ENCODE peak calls at places on chromosomes 5 and 9, in ten cellular contexts. One of them, this sample, is unnamed.

GRCh38 chr5:176788091-176788490 is 22.3 kb upstream of the UNC5A start:
- DNase-seq in T-helper 2 cell: no peak
- DNase-seq in iris pigment epithelial cell: no peak
- DNase-seq in cardiac septum: no peak
- DNase-seq in naive thymus-derived CD8-positive, alpha-beta T cell: no peak
- DNase-seq in skeletal muscle cell: no peak
- DNase-seq in activated CD4-positive, alpha-beta T cell treated with anti-CD3 and anti-CD28 coated beads for 24 hours: no peak
- DNase-seq in occipital lobe: no peak
- DNase-seq in endothelial cell: no peak
- DNase-seq in EH: no peak
- DNase-seq in this sample: no peak

GRCh38 chr5:150632305-150633160 is 7.9 kb upstream of the SYNPO start:
- DNase-seq in T-helper 2 cell: no peak
- DNase-seq in iris pigment epithelial cell: peak; percentile 69
- DNase-seq in cardiac septum: no peak
- DNase-seq in naive thymus-derived CD8-positive, alpha-beta T cell: no peak
- DNase-seq in skeletal muscle cell: peak; percentile 39
- DNase-seq in activated CD4-positive, alpha-beta T cell treated with anti-CD3 and anti-CD28 coated beads for 24 hours: no peak
- DNase-seq in occipital lobe: no peak
- DNase-seq in endothelial cell: no peak
- DNase-seq in EH: peak; percentile 71
- DNase-seq in this sample: no peak

GRCh38 chr9:20083417-20083816 is 294.6 kb upstream of the SLC24A2 start:
- DNase-seq in T-helper 2 cell: no peak
- DNase-seq in iris pigment epithelial cell: no peak
- DNase-seq in cardiac septum: no peak
- DNase-seq in naive thymus-derived CD8-positive, alpha-beta T cell: no peak
- DNase-seq in skeletal muscle cell: no peak
- DNase-seq in activated CD4-positive, alpha-beta T cell treated with anti-CD3 and anti-CD28 coated beads for 24 hours: no peak
- DNase-seq in occipital lobe: no peak
- DNase-seq in endothelial cell: no peak
- DNase-seq in EH: no peak
- DNase-seq in this sample: no peak

GRCh38 chr5:7446913-7447312 is 51.0 kb downstream of the ADCY2 start:
- DNase-seq in T-helper 2 cell: no peak
- DNase-seq in iris pigment epithelial cell: no peak
- DNase-seq in cardiac septum: no peak
- DNase-seq in naive thymus-derived CD8-positive, alpha-beta T cell: no peak
- DNase-seq in skeletal muscle cell: no peak
- DNase-seq in activated CD4-positive, alpha-beta T cell treated with anti-CD3 and anti-CD28 coated beads for 24 hours: no peak
- DNase-seq in occipital lobe: no peak
- DNase-seq in endothelial cell: no peak
- DNase-seq in EH: no peak
- DNase-seq in this sample: no peak

GRCh38 chr9:98538626-98539031 is 170.1 kb downstream of the GABBR2 start:
- DNase-seq in T-helper 2 cell: no peak
- DNase-seq in iris pigment epithelial cell: no peak
- DNase-seq in cardiac septum: no peak
- DNase-seq in naive thymus-derived CD8-positive, alpha-beta T cell: no peak
- DNase-seq in skeletal muscle cell: no peak
- DNase-seq in activated CD4-positive, alpha-beta T cell treated with anti-CD3 and anti-CD28 coated beads for 24 hours: no peak
- DNase-seq in occipital lobe: no peak
- DNase-seq in endothelial cell: no peak
- DNase-seq in EH: peak; percentile 61
- DNase-seq in this sample: no peak

GRCh38 chr5:55821731-55822512 is 29.2 kb upstream of the IL31RA start:
- DNase-seq in T-helper 2 cell: no peak
- DNase-seq in iris pigment epithelial cell: peak; percentile 30
- DNase-seq in cardiac septum: no peak
- DNase-seq in naive thymus-derived CD8-positive, alpha-beta T cell: no peak
- DNase-seq in skeletal muscle cell: no peak
- DNase-seq in activated CD4-positive, alpha-beta T cell treated with anti-CD3 and anti-CD28 coated beads for 24 hours: no peak
- DNase-seq in occipital lobe: no peak
- DNase-seq in endothelial cell: peak; percentile 30
- DNase-seq in EH: peak; percentile 3
- DNase-seq in this sample: no peak

GRCh38 chr5:153659337-153659736 is 168.9 kb downstream of the GRIA1 start:
- DNase-seq in T-helper 2 cell: no peak
- DNase-seq in iris pigment epithelial cell: peak; percentile 90
- DNase-seq in cardiac septum: no peak
- DNase-seq in naive thymus-derived CD8-positive, alpha-beta T cell: no peak
- DNase-seq in skeletal muscle cell: peak; percentile 36
- DNase-seq in activated CD4-positive, alpha-beta T cell treated with anti-CD3 and anti-CD28 coated beads for 24 hours: no peak
- DNase-seq in occipital lobe: no peak
- DNase-seq in endothelial cell: no peak
- DNase-seq in EH: peak; percentile 87
- DNase-seq in this sample: no peak

GRCh38 chr5:1815881-1816292 is 14.7 kb downstream of the NDUFS6 start:
- DNase-seq in T-helper 2 cell: no peak
- DNase-seq in iris pigment epithelial cell: no peak
- DNase-seq in cardiac septum: peak; percentile 73
- DNase-seq in naive thymus-derived CD8-positive, alpha-beta T cell: no peak
- DNase-seq in skeletal muscle cell: no peak
- DNase-seq in activated CD4-positive, alpha-beta T cell treated with anti-CD3 and anti-CD28 coated beads for 24 hours: no peak
- DNase-seq in occipital lobe: no peak
- DNase-seq in endothelial cell: no peak
- DNase-seq in EH: no peak
- DNase-seq in this sample: peak; percentile 60

GRCh38 chr5:133756756-133757155 is 144.4 kb upstream of the FSTL4 start:
- DNase-seq in T-helper 2 cell: no peak
- DNase-seq in iris pigment epithelial cell: no peak
- DNase-seq in cardiac septum: no peak
- DNase-seq in naive thymus-derived CD8-positive, alpha-beta T cell: no peak
- DNase-seq in skeletal muscle cell: no peak
- DNase-seq in activated CD4-positive, alpha-beta T cell treated with anti-CD3 and anti-CD28 coated beads for 24 hours: no peak
- DNase-seq in occipital lobe: no peak
- DNase-seq in endothelial cell: no peak
- DNase-seq in EH: no peak
- DNase-seq in this sample: no peak

GRCh38 chr5:170427672-170428236 is 38.6 kb upstream of the KCNMB1 start:
- DNase-seq in T-helper 2 cell: no peak
- DNase-seq in iris pigment epithelial cell: no peak
- DNase-seq in cardiac septum: peak; percentile 64
- DNase-seq in naive thymus-derived CD8-positive, alpha-beta T cell: no peak
- DNase-seq in skeletal muscle cell: peak; percentile 20
- DNase-seq in activated CD4-positive, alpha-beta T cell treated with anti-CD3 and anti-CD28 coated beads for 24 hours: no peak
- DNase-seq in occipital lobe: no peak
- DNase-seq in endothelial cell: no peak
- DNase-seq in EH: peak; percentile 12
- DNase-seq in this sample: peak; percentile 76

GRCh38 chr9:25703826-25704357 is 25.6 kb upstream of the TUSC1 start:
- DNase-seq in T-helper 2 cell: no peak
- DNase-seq in iris pigment epithelial cell: no peak
- DNase-seq in cardiac septum: no peak
- DNase-seq in naive thymus-derived CD8-positive, alpha-beta T cell: no peak
- DNase-seq in skeletal muscle cell: peak; percentile 25
- DNase-seq in activated CD4-positive, alpha-beta T cell treated with anti-CD3 and anti-CD28 coated beads for 24 hours: no peak
- DNase-seq in occipital lobe: no peak
- DNase-seq in endothelial cell: no peak
- DNase-seq in EH: peak; percentile 21
- DNase-seq in this sample: no peak

GRCh38 chr5:64165500-64166200 is at the start of gene RNF180:
- DNase-seq in T-helper 2 cell: no peak
- DNase-seq in iris pigment epithelial cell: peak; percentile 9
- DNase-seq in cardiac septum: no peak
- DNase-seq in naive thymus-derived CD8-positive, alpha-beta T cell: no peak
- DNase-seq in skeletal muscle cell: peak; percentile 5
- DNase-seq in activated CD4-positive, alpha-beta T cell treated with anti-CD3 and anti-CD28 coated beads for 24 hours: no peak
- DNase-seq in occipital lobe: peak; percentile 44
- DNase-seq in endothelial cell: peak; percentile 73
- DNase-seq in EH: peak; percentile 69
- DNase-seq in this sample: peak; percentile 85

GRCh38 chr5:92800360-92800759 is 780.7 kb downstream of the NR2F1-AS1 start:
- DNase-seq in T-helper 2 cell: no peak
- DNase-seq in iris pigment epithelial cell: peak; percentile 96
- DNase-seq in cardiac septum: no peak
- DNase-seq in naive thymus-derived CD8-positive, alpha-beta T cell: no peak
- DNase-seq in skeletal muscle cell: peak; percentile 18
- DNase-seq in activated CD4-positive, alpha-beta T cell treated with anti-CD3 and anti-CD28 coated beads for 24 hours: no peak
- DNase-seq in occipital lobe: no peak
- DNase-seq in endothelial cell: no peak
- DNase-seq in EH: peak; percentile 69
- DNase-seq in this sample: no peak

GRCh38 chr5:92518318-92518913 is 1062.6 kb downstream of the NR2F1-AS1 start:
- DNase-seq in T-helper 2 cell: no peak
- DNase-seq in iris pigment epithelial cell: peak; percentile 67
- DNase-seq in cardiac septum: no peak
- DNase-seq in naive thymus-derived CD8-positive, alpha-beta T cell: no peak
- DNase-seq in skeletal muscle cell: peak; percentile 45
- DNase-seq in activated CD4-positive, alpha-beta T cell treated with anti-CD3 and anti-CD28 coated beads for 24 hours: no peak
- DNase-seq in occipital lobe: no peak
- DNase-seq in endothelial cell: peak; percentile 6
- DNase-seq in EH: peak; percentile 58
- DNase-seq in this sample: no peak

GRCh38 chr9:89664010-89664409 is 59.2 kb downstream of the GADD45G start:
- DNase-seq in T-helper 2 cell: no peak
- DNase-seq in iris pigment epithelial cell: no peak
- DNase-seq in cardiac septum: no peak
- DNase-seq in naive thymus-derived CD8-positive, alpha-beta T cell: no peak
- DNase-seq in skeletal muscle cell: no peak
- DNase-seq in activated CD4-positive, alpha-beta T cell treated with anti-CD3 and anti-CD28 coated beads for 24 hours: no peak
- DNase-seq in occipital lobe: no peak
- DNase-seq in endothelial cell: no peak
- DNase-seq in EH: no peak
- DNase-seq in this sample: no peak

GRCh38 chr9:132878695-132879064 is at the start of gene SPACA9:
- DNase-seq in T-helper 2 cell: no peak
- DNase-seq in iris pigment epithelial cell: peak; percentile 35
- DNase-seq in cardiac septum: no peak
- DNase-seq in naive thymus-derived CD8-positive, alpha-beta T cell: no peak
- DNase-seq in skeletal muscle cell: no peak
- DNase-seq in activated CD4-positive, alpha-beta T cell treated with anti-CD3 and anti-CD28 coated beads for 24 hours: no peak
- DNase-seq in occipital lobe: peak; percentile 16
- DNase-seq in endothelial cell: peak; percentile 61
- DNase-seq in EH: peak; percentile 63
- DNase-seq in this sample: peak; percentile 93

GRCh38 chr5:151897017-151897552 is 27.6 kb downstream of the GLRA1 start:
- DNase-seq in T-helper 2 cell: no peak
- DNase-seq in iris pigment epithelial cell: no peak
- DNase-seq in cardiac septum: no peak
- DNase-seq in naive thymus-derived CD8-positive, alpha-beta T cell: no peak
- DNase-seq in skeletal muscle cell: no peak
- DNase-seq in activated CD4-positive, alpha-beta T cell treated with anti-CD3 and anti-CD28 coated beads for 24 hours: no peak
- DNase-seq in occipital lobe: no peak
- DNase-seq in endothelial cell: no peak
- DNase-seq in EH: no peak
- DNase-seq in this sample: no peak

This sample was measured in posterior vena cava.